ENCODE peak calls at places on chromosomes 1 and 21, in seven cellular contexts. A is SK-N-SH, Z is HCT116, N is K562, T is H1, M is GM12878, Y is HepG2. L is an unnamed sample. For H3K36me3 and H3K4me1, the result is how much of the 10 kb centered on the place peaks cover.

GRCh38 chr1:200755456-200755855 is 16.8 kb downstream of the CAMSAP2 start:
- DNase-seq in M (no peak), N (no peak), Y (no peak), T (no peak), Z (no peak), A (no peak), L (no peak)

GRCh38 chr1:179393721-179394120 is 27.9 kb downstream of the AXDND1 start:
- DNase-seq in T (no peak), A (no peak), M (no peak), N (no peak), Z (no peak), Y (no peak), L (no peak)

GRCh38 chr1:236773919-236774318 is 21.2 kb upstream of the MTR start:
- DNase-seq in A (no peak), N (no peak), T (no peak), Y (no peak), Z (no peak), M (no peak), L (no peak)

GRCh38 chr21:14074177-14074576 is 136.6 kb downstream of the LIPI start:
- DNase-seq in N (no peak), T (no peak), A (no peak), M (no peak), Y (no peak), Z (no peak), L (no peak)

GRCh38 chr1:233240839-233241682 is 54.5 kb downstream of the PCNX2 start:
- DNase-seq in T (no peak), Z (no peak), N (peak), A (peak), M (no peak), Y (peak), L (no peak)

GRCh38 chr1:10168912-10169514 is 41.4 kb upstream of the KIF1B start:
- DNase-seq in T (no peak), A (no peak), M (peak), Z (no peak), Y (no peak), N (no peak), L (no peak)

GRCh38 chr1:65214340-65215027 is 66.5 kb downstream of the AK4 start:
- DNase-seq in A (no peak), Y (no peak), Z (no peak), T (no peak), N (no peak), M (no peak), L (no peak)

GRCh38 chr1:113074237-113074636 is 1.2 kb downstream of the LRIG2 start:
- DNase-seq in N (no peak), Z (no peak), A (no peak), T (no peak), Y (no peak), M (peak), L (no peak)

GRCh38 chr1:202964755-202965440 is 2.2 kb downstream of the CYB5R1 start:
- DNase-seq in A (no peak), M (no peak), T (no peak), Z (no peak), N (no peak), Y (no peak), L (no peak)

GRCh38 chr1:30611741-30612309 is 111.6 kb downstream of the MATN1 start:
- DNase-seq in N (no peak), M (no peak), A (no peak), T (peak), Z (no peak), Y (no peak), L (no peak)

GRCh38 chr1:240402318-240402717 is 209.6 kb downstream of the GREM2 start:
- DNase-seq in Y (no peak), T (no peak), M (no peak), N (no peak), A (no peak), Z (no peak), L (no peak)

GRCh38 chr1:55039342-55040082 is at the start of gene PCSK9:
- DNase-seq in N (peak), Z (peak), A (peak), Y (peak), M (no peak), T (peak), L (no peak)

GRCh38 chr1:55035904-55036303 is 3.4 kb upstream of the PCSK9 start:
- DNase-seq in N (peak), A (no peak), Z (peak), T (no peak), M (no peak), Y (peak), L (no peak)

GRCh38 chr1:55038974-55039341 is 390 bp upstream of the PCSK9 start:
- DNase-seq in Y (no peak), A (no peak), T (no peak), N (no peak), Z (no peak), M (no peak), L (no peak)

GRCh38 chr1:55038552-55038838 is 853 bp upstream of the PCSK9 start:
- DNase-seq in Z (no peak), A (no peak), Y (peak), M (no peak), N (no peak), T (no peak), L (no peak)

DNA sequence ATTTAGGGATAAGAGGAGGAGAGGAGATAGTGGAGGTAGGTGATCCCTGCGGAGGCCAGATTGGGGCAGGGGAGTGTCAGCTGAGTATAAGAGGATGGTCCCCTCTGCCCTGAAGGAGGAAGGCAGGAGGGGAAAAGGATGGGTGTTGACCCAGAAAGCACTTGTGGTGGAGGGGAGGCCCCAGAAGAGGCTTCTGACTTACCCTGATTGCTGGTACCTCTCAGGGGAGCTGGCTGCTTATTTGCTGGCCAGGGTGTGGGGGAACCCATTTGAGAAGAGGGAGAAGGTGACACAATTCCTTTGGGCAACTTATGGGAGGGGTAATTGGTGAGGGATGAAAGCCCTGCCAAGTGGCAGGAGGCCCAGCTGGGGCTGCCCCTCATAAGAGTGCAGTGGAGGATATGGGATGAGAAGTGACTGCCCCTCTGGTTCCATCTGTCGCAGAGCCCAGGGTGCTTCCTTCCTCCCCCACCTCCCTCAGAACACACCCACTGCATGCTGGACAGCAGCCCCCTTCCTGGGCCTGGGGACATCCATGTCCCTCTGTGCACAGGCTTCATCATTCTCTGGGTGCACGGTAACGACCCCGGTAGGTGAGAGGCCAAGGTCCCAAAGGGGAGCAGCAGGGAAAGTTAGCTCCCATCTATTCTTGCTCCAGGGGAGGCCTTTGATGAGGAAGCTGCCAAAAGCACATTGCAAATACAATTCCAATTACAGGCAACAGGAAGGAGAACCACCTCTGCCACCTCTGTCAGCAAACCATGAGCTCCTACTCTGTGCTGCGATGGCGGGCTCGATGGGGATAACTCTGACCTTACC is 1.4 kb upstream of the PCSK9 start:
- DNase-seq in T (no peak), Y (no peak), M (no peak), N (no peak), A (no peak), Z (no peak), L (no peak)
- H3K36me3 ChIP-seq in T (under half), Y (under half), M (under half), N (under half), A (under half), Z (under half), L (under half)

GRCh38 chr1:33266766-33267165 is 10.5 kb downstream of the ZNF362 start:
- DNase-seq in Z (no peak), T (no peak), N (no peak), A (no peak), Y (no peak), M (no peak), L (no peak)
- H3K4me1 ChIP-seq in Z (under half), T (under half), N (under half), A (under half), Y (half or more), M (under half), L (under half)

DNA sequence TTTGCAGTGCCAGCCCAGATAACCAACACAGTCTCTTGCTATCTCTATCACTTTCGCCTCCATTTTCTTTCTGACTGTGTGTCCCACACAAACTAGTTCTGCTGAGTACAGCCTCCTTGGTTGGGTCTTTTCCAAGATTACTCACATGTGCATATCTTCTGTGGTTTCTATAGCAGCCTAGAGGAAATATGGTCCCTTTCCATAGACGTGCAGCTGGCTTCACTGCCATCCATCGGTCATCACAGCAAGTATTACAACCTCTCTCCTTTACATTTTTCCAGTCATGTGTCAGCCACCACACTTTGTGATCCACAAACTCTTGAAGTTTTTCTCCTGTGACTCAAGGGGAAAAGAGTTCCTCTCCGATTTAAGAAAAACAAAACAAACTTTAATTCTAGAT is 893.4 kb upstream of the ADGRL4 start:
- DNase-seq in N (no peak), Z (no peak), M (no peak), T (no peak), Y (no peak), A (no peak), L (no peak)
- TF ChIP-seq YY1 in N (no peak), Z (no peak), M (no peak), T (no peak), Y (no peak), A (no peak), L (no peak)

GRCh38 chr1:21242846-21243245 is 47.4 kb downstream of the ECE1 start:
- DNase-seq in T (no peak), Z (no peak), M (no peak), N (no peak), A (no peak), Y (no peak), L (no peak)
- H3K36me3 ChIP-seq in T (under half), Z (under half), M (under half), N (under half), A (under half), Y (under half), L (half or more)

GRCh38 chr1:78663916-78664315 is 14.3 kb downstream of the IFI44 start:
- DNase-seq in N (no peak), Z (no peak), Y (no peak), A (no peak), T (no peak), M (no peak), L (no peak)
- H3K4me1 ChIP-seq in N (under half), Z (under half), Y (under half), A (under half), T (under half), M (under half), L (under half)

DNA sequence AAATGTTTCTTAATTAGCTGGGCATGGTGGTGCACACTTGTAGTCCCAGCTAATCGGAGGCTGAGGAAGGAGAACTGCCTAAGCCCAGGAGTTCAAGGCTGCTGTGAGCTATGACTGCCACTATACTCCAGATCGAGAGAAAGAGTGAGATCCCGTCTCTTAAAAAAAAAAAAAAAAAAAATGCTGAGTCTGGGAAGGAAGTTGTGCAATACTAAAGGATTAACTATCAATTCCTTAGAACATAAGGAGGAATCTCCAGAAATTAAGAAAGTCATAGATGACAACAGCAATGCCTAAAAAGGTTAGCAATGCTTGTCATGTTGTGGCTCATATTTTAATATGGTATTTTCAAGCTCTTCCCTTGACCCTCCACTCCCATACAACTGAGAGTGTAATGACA is 5.3 kb downstream of the LUZP1 start:
- DNase-seq in Y (no peak), T (no peak), A (no peak), N (no peak), M (no peak), Z (no peak), L (no peak)
- TF ChIP-seq YY1 in Y (no peak), T (no peak), A (no peak), N (no peak), M (no peak), Z (no peak), L (no peak)